ENCODE peak calls at places on chromosomes 12 and 14, in nine cellular contexts. J is RCC 7860; P is endothelial cell; E is fibroblast of lung; R is 8988T; U is CD8-positive, alpha-beta T cell; N is neural progenitor cell; Q is amniotic epithelial cell; F is NCI-H460. K is an unnamed sample.

GRCh38 chr12:95096852-95097251 is 23.4 kb upstream of the NR2C1 start:
- DNase-seq in E (no peak), N (no peak), F (no peak), R (no peak), J (peak; percentile 44), P (no peak), Q (peak; percentile 92), U (no peak), K (no peak)

GRCh38 chr12:6821271-6821673 is 349 bp upstream of the GPR162 start:
- DNase-seq in E (peak; percentile 81), P (peak; percentile 58), Q (peak; percentile 71), J (no peak), U (no peak), F (no peak), N (peak; percentile 82), R (no peak), K (peak; percentile 86)

GRCh38 chr12:12779529-12779928 is 5.9 kb upstream of the APOLD1 start:
- DNase-seq in E (peak; percentile 88), P (no peak), Q (peak; percentile 82), U (no peak), R (no peak), F (no peak), N (no peak), J (peak; percentile 88), K (no peak)

GRCh38 chr12:67698711-67699603 is 50.4 kb downstream of the DYRK2 start:
- DNase-seq in E (peak; percentile 40), F (no peak), P (no peak), N (no peak), U (peak; percentile 48), Q (peak; percentile 22), J (no peak), R (no peak), K (no peak)

GRCh38 chr12:56032006-56032405 is 9.7 kb upstream of the RPS26 start:
- DNase-seq in R (no peak), N (no peak), Q (no peak), F (no peak), U (peak; percentile 30), E (no peak), P (no peak), J (no peak), K (no peak)

GRCh38 chr12:26798013-26798412 is 35.0 kb downstream of the ITPR2 start:
- DNase-seq in N (no peak), R (no peak), Q (peak; percentile 71), U (no peak), E (peak; percentile 96), P (no peak), F (no peak), J (no peak), K (no peak)

GRCh38 chr12:75011120-75011519 is 198.5 kb downstream of the KCNC2 start:
- DNase-seq in E (no peak), U (no peak), J (peak; percentile 19), P (no peak), F (no peak), R (no peak), Q (peak; percentile 63), N (no peak), K (no peak)

GRCh38 chr12:53973093-53974042 is at the start of gene HOXC11:
- DNase-seq in R (no peak), P (no peak), U (no peak), N (no peak), J (no peak), Q (no peak), E (no peak), F (no peak), K (no peak)

GRCh38 chr14:63662776-63663175 is 21.1 kb upstream of the WDR89 start:
- DNase-seq in R (no peak), E (no peak), Q (no peak), N (no peak), J (no peak), F (no peak), P (no peak), U (no peak), K (no peak)

GRCh38 chr12:1073652-1074051 is 82.6 kb downstream of the ERC1 start:
- DNase-seq in U (no peak), Q (peak; percentile 12), F (no peak), E (no peak), P (no peak), J (no peak), R (no peak), N (no peak), K (peak; percentile 33)

GRCh38 chr14:73725116-73726024 is 11.2 kb upstream of the PNMA1 start:
- DNase-seq in R (no peak), N (no peak), P (no peak), Q (peak; percentile 75), E (peak; percentile 26), F (no peak), U (no peak), J (peak; percentile 56), K (peak; percentile 64)

GRCh38 chr12:57218030-57218853 is 1.6 kb downstream of the NXPH4 start:
- DNase-seq in P (no peak), J (no peak), E (peak; percentile 32), R (no peak), U (no peak), Q (no peak), N (no peak), F (no peak), K (no peak)

GRCh38 chr12:64240781-64241180 is 18.7 kb upstream of the KICS2 start:
- DNase-seq in N (no peak), Q (no peak), E (no peak), R (no peak), U (no peak), P (no peak), J (no peak), F (no peak), K (no peak)